ENCODE peak calls at places on chromosomes 2 and 18, in six cellular contexts. O, P, U, X, W and T are unnamed samples.

GRCh38 chr2:15169326-15170038 is 391.7 kb downstream of the NBAS start:
- DNase-seq in O (no peak), P (no peak), U (no peak), X (no peak), W (peak; percentile 98), T (peak; percentile 35)

GRCh38 chr2:119536209-119536608 is 8.0 kb upstream of the CFAP221 start:
- DNase-seq in O (no peak), P (no peak), U (no peak), X (no peak), W (no peak), T (no peak)

GRCh38 chr18:48711651-48712486 is 173.0 kb downstream of the CTIF start:
- DNase-seq in O (peak; percentile 39), P (no peak), U (peak; percentile 44), X (no peak), W (peak; percentile 49), T (no peak)

GRCh38 chr2:51263921-51264320 is 232.0 kb upstream of the NRXN1 start:
- DNase-seq in O (no peak), P (no peak), U (no peak), X (no peak), W (no peak), T (no peak)

GRCh38 chr2:9638532-9638931 is 7.7 kb upstream of the YWHAQ start:
- DNase-seq in O (no peak), P (peak; percentile 79), U (peak; percentile 89), X (peak; percentile 31), W (peak; percentile 97), T (peak; percentile 95)

GRCh38 chr18:48238636-48239035 is 170.5 kb downstream of the ZBTB7C start:
- DNase-seq in O (peak; percentile 50), P (no peak), U (no peak), X (no peak), W (no peak), T (no peak)

GRCh38 chr2:135745545-135745944 is 3.9 kb downstream of the UBXN4 start:
- DNase-seq in O (no peak), P (no peak), U (no peak), X (no peak), W (peak; percentile 90), T (no peak)

GRCh38 chr2:172404824-172405223 is 22.6 kb upstream of the ITGA6 start:
- DNase-seq in O (no peak), P (no peak), U (no peak), X (no peak), W (peak; percentile 91), T (no peak)

GRCh38 chr2:20179755-20180594 is 45.0 kb downstream of the SDC1 start:
- DNase-seq in O (no peak), P (no peak), U (no peak), X (peak; percentile 79), W (no peak), T (peak; percentile 85)

GRCh38 chr2:39000552-39000951 is 110.9 kb downstream of the ARHGEF33 start:
- DNase-seq in O (no peak), P (no peak), U (no peak), X (no peak), W (no peak), T (no peak)

GRCh38 chr2:25401307-25402021 is 59.7 kb upstream of the DNMT3A start:
- DNase-seq in O (no peak), P (no peak), U (no peak), X (no peak), W (no peak), T (peak; percentile 45)

GRCh38 chr2:73063909-73064875 is 7.3 kb downstream of the SFXN5 start:
- DNase-seq in O (no peak), P (no peak), U (no peak), X (no peak), W (peak; percentile 86), T (no peak)

GRCh38 chr2:137185378-137186078 is 420.2 kb downstream of the THSD7B start:
- DNase-seq in O (no peak), P (no peak), U (no peak), X (no peak), W (no peak), T (no peak)

GRCh38 chr2:203758841-203759691 is 52.6 kb downstream of the CD28 start:
- DNase-seq in O (peak; percentile 14), P (no peak), U (no peak), X (no peak), W (peak; percentile 87), T (no peak)

GRCh38 chr18:68475911-68476310 is 239.0 kb downstream of the TMX3 start:
- DNase-seq in O (no peak), P (no peak), U (no peak), X (no peak), W (no peak), T (no peak)

GRCh38 chr2:131036269-131036668 is 57.0 kb downstream of the FAM168B start:
- DNase-seq in O (no peak), P (no peak), U (no peak), X (no peak), W (no peak), T (peak; percentile 12)

GRCh38 chr18:12393998-12394397 is 13.7 kb upstream of the PRELID3A start:
- DNase-seq in O (no peak), P (no peak), U (no peak), X (no peak), W (no peak), T (no peak)

GRCh38 chr18:12393510-12393909 is 14.2 kb upstream of the PRELID3A start:
- DNase-seq in O (no peak), P (no peak), U (no peak), X (no peak), W (no peak), T (peak; percentile 5)

GRCh38 chr18:12391487-12392136 is 14.6 kb upstream of the AFG3L2 start:
- DNase-seq in O (peak; percentile 74), P (peak; percentile 73), U (no peak), X (peak; percentile 57), W (peak; percentile 75), T (peak; percentile 88)

GRCh38 chr18:12397254-12397653 is 10.5 kb upstream of the PRELID3A start:
- DNase-seq in O (no peak), P (no peak), U (no peak), X (no peak), W (no peak), T (no peak)

DNA sequence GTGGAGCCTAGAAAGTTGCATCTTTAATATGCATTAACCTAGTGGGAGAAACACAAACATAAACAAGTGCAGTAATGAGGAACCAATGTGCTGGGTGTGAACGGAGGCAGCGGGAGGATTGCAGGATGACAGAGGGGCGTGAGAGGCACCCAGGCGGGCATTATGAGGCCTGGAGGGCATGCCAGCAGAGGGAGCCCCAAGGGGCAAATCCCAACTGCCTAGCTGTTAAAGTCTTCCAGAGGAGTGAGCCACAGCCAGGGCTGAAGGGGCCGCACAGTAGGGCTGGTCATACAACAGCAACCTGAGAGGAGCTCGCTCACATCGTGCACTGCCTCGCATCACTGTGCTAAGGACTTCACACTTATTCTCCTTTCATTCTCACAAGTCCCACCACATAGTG is 13.3 kb upstream of the PRELID3A start:
- DNase-seq in O (peak; percentile 52), P (no peak), U (no peak), X (no peak), W (no peak), T (no peak)
- TF ChIP-seq CTCF in O (peak; percentile 37), P (no peak), U (peak; percentile 20), X (no peak), W (peak; percentile 40), T (no peak)

DNA sequence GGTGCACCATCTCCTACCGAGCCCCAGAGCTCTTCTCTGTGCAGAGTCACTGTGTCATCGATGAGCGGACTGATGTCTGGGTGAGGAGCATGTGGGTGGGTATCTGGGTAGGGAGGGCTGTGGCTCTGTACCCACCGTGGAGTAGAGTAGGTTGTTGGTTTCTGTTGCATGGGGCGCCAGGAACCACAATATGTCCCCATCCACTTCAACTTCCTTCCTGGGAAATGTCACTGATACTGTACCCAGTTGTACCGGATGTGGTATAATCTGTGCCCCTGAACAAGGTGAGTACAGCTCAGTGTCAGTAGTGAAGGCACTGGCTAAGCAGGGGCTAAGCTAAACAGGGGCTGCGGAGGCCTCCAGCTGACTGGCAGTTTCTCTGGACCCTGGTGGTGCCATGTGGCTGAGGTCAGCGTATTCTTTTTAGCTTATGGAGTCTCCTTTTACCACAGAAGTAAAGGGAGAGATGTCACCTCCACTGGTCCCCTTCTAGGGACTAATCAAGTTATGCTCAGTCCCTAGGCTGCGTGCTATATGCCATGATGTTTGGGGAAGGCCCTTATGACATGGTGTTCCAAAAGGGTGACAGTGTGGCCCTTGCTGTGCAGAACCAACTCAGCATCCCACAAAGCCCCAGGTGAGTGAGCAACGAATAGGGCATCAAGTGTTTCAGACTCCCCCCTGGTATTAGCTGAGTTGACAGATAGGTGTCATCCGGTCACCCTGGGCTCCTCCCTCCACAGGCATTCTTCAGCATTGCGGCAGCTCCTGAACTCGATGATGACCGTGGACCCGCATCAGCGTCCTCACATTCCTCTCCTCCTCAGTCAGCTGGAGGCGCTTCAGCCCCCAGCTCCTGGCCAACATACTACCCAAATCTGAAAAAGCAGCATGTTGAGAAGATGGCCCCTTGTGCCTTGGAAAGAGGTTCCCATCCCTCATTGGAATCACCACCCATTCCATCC is 2.7 kb downstream of the STK16 start:
- DNase-seq in O (peak; percentile 76), P (no peak), U (no peak), X (no peak), W (no peak), T (no peak)
- TF ChIP-seq POLR2A in O (no peak), P (no peak), U (no peak), X (no peak), W (peak; percentile 5), T (no peak)

DNA sequence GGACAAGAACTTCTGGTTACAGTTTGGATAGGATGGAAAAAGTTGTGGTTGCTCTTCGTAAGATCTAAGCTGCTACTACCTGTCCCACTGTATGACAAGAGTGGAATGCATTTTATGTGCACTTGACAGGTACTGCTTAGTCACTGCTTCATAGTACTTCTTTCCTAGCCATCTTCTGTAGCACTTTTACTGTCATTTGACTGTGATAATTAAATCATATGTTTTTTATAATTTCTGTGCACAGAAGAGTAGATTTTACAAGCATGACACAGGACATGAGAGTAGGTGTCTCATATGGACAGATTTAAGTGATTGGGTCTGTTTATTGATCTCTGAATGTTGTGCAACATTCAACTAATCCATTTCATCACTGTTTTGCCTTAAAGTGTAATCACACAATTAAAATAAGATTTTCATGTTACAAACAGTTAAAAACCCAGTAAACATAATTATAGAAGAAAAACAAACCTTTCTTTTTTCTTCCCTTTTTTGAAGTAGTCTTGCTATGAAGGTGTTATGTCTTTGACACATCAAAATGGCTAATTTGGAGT is 2.9 kb downstream of the SPATS2L start:
- DNase-seq in O (no peak), P (no peak), U (no peak), X (no peak), W (no peak), T (no peak)
- H3K4me3 ChIP-seq in O (no peak overlapping the region), P (no peak overlapping the region), U (no peak overlapping the region), X (no peak overlapping the region), W (peak overlapping the region; percentile 53), T (no peak overlapping the region)

DNA sequence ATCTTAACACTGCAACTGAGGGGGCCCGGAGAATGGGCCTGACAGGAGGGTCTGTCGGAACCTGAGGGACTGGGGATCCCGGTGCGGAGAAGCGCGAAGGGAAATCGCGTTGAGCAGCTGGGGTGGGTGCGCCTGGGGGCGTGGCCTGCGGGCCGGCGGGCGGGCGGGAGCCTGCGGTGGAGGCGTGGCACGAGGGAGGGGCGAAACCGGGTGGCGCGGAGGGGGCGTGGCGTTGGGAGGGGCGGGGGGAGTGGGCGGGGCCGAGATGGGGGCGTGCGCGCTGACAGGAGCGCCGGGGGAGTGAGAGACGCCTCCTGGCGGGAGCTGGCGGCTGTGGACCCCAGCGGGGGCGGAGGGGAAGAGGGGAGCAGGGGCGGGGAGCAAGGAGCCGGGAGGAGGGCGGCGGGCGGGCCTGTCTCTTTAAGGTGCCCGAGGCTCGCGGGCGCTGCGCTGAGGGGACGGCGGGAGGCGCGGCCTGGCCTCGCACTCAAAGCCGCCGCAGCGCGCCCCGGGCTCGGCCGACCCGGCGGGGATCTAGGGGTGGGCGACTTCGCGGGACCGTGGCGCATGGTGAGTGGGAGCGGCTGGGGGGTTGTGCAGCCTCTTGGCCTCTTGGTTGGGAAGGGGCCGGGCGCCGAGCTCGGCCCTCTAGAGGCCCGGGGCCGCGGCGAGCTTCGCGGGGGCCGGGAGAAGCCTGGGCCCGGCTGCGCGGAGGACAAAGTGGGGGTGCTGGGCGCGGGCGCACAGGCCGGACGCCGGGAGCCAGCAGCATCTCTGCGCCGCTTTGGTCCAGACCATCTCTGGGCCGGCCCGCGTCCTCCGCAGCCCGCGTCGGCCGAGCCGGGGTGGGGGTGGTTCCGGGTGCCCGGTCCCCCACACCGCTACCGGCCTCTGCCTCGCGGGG is at the start of gene TWSG1:
- DNase-seq in O (peak; percentile 96), P (peak; percentile 82), U (peak; percentile 97), X (peak; percentile 92), W (peak; percentile 93), T (peak; percentile 90)
- TF ChIP-seq CTCF in O (peak; percentile 7), P (peak; percentile 78), U (peak; percentile 60), X (peak; percentile 46), W (peak; percentile 47), T (no peak)